ENCODE peak calls at places on chromosome 22, in eight cellular contexts. One of them, this sample, is unnamed.

GRCh38 chr22:19767427-19768380 is 7.1 kb downstream of the TBX1 start:
- DNase-seq in testis: no peak
- DNase-seq in OCI-LY7: no peak
- DNase-seq in upper lobe of right lung: no peak
- DNase-seq in heart right ventricle: peak; percentile 24
- DNase-seq in CD8-positive, alpha-beta T cell: no peak
- DNase-seq in right cardiac atrium: peak; percentile 77
- DNase-seq in breast epithelium: no peak
- DNase-seq in this sample: no peak

GRCh38 chr22:22684605-22685561 is 40.5 kb downstream of the GGTLC2 start:
- DNase-seq in OCI-LY7: peak; percentile 86
- DNase-seq in right cardiac atrium: no peak
- DNase-seq in upper lobe of right lung: no peak
- DNase-seq in breast epithelium: no peak
- DNase-seq in testis: peak; percentile 28
- DNase-seq in heart right ventricle: no peak
- DNase-seq in CD8-positive, alpha-beta T cell: no peak
- DNase-seq in this sample: no peak

GRCh38 chr22:50581031-50581949 is 1.4 kb downstream of the CHKB start:
- DNase-seq in CD8-positive, alpha-beta T cell: no peak
- DNase-seq in breast epithelium: no peak
- DNase-seq in upper lobe of right lung: peak; percentile 64
- DNase-seq in right cardiac atrium: no peak
- DNase-seq in testis: no peak
- DNase-seq in OCI-LY7: no peak
- DNase-seq in heart right ventricle: no peak
- DNase-seq in this sample: no peak

GRCh38 chr22:27438271-27438980 is 363.1 kb downstream of the MN1 start:
- DNase-seq in CD8-positive, alpha-beta T cell: no peak
- DNase-seq in breast epithelium: no peak
- DNase-seq in upper lobe of right lung: no peak
- DNase-seq in heart right ventricle: no peak
- DNase-seq in testis: peak; percentile 41
- DNase-seq in right cardiac atrium: peak; percentile 79
- DNase-seq in OCI-LY7: no peak
- DNase-seq in this sample: no peak

GRCh38 chr22:20965888-20966855 is 883 bp upstream of the AIFM3 start:
- DNase-seq in right cardiac atrium: peak; percentile 44
- DNase-seq in testis: no peak
- DNase-seq in heart right ventricle: no peak
- DNase-seq in breast epithelium: no peak
- DNase-seq in upper lobe of right lung: no peak
- DNase-seq in CD8-positive, alpha-beta T cell: no peak
- DNase-seq in OCI-LY7: no peak
- DNase-seq in this sample: no peak

GRCh38 chr22:47397673-47398072 is 635.2 kb downstream of the TBC1D22A start:
- DNase-seq in heart right ventricle: no peak
- DNase-seq in upper lobe of right lung: peak; percentile 41
- DNase-seq in breast epithelium: peak; percentile 31
- DNase-seq in right cardiac atrium: no peak
- DNase-seq in CD8-positive, alpha-beta T cell: no peak
- DNase-seq in OCI-LY7: no peak
- DNase-seq in testis: no peak
- DNase-seq in this sample: no peak

GRCh38 chr22:27879923-27880322 is 39.1 kb downstream of the PITPNB start:
- DNase-seq in breast epithelium: no peak
- DNase-seq in OCI-LY7: peak; percentile 53
- DNase-seq in testis: no peak
- DNase-seq in heart right ventricle: no peak
- DNase-seq in right cardiac atrium: no peak
- DNase-seq in upper lobe of right lung: no peak
- DNase-seq in CD8-positive, alpha-beta T cell: no peak
- DNase-seq in this sample: no peak

GRCh38 chr22:28955817-28956216 is 72.4 kb downstream of the ZNRF3 start:
- DNase-seq in OCI-LY7: peak; percentile 65
- DNase-seq in heart right ventricle: no peak
- DNase-seq in CD8-positive, alpha-beta T cell: peak; percentile 71
- DNase-seq in breast epithelium: no peak
- DNase-seq in upper lobe of right lung: no peak
- DNase-seq in right cardiac atrium: no peak
- DNase-seq in testis: no peak
- DNase-seq in this sample: no peak

GRCh38 chr22:33921576-33922181 is 1.4 kb upstream of the LARGE1 start:
- DNase-seq in testis: peak; percentile 79
- DNase-seq in CD8-positive, alpha-beta T cell: peak; percentile 16
- DNase-seq in right cardiac atrium: peak; percentile 85
- DNase-seq in breast epithelium: peak; percentile 59
- DNase-seq in OCI-LY7: peak; percentile 75
- DNase-seq in heart right ventricle: peak; percentile 62
- DNase-seq in upper lobe of right lung: peak; percentile 77
- DNase-seq in this sample: no peak

GRCh38 chr22:33271390-33272161 is 213.4 kb upstream of the SYN3 start:
- DNase-seq in upper lobe of right lung: no peak
- DNase-seq in testis: peak; percentile 42
- DNase-seq in heart right ventricle: peak; percentile 62
- DNase-seq in OCI-LY7: peak; percentile 99
- DNase-seq in CD8-positive, alpha-beta T cell: no peak
- DNase-seq in right cardiac atrium: peak; percentile 90
- DNase-seq in breast epithelium: peak; percentile 65
- DNase-seq in this sample: peak; percentile 71

GRCh38 chr22:49102367-49102766 is 725.3 kb downstream of the BRD1 start:
- DNase-seq in OCI-LY7: no peak
- DNase-seq in testis: no peak
- DNase-seq in right cardiac atrium: no peak
- DNase-seq in heart right ventricle: no peak
- DNase-seq in upper lobe of right lung: peak; percentile 40
- DNase-seq in CD8-positive, alpha-beta T cell: no peak
- DNase-seq in breast epithelium: no peak
- DNase-seq in this sample: no peak

GRCh38 chr22:35629406-35630234 is 12.5 kb upstream of the MB start:
- DNase-seq in right cardiac atrium: peak; percentile 77
- DNase-seq in OCI-LY7: peak; percentile 34
- DNase-seq in breast epithelium: peak; percentile 70
- DNase-seq in heart right ventricle: peak; percentile 51
- DNase-seq in upper lobe of right lung: peak; percentile 66
- DNase-seq in CD8-positive, alpha-beta T cell: peak; percentile 46
- DNase-seq in testis: peak; percentile 49
- DNase-seq in this sample: no peak

GRCh38 chr22:27220349-27220748 is 563.0 kb downstream of the MIAT start:
- DNase-seq in right cardiac atrium: no peak
- DNase-seq in testis: no peak
- DNase-seq in breast epithelium: no peak
- DNase-seq in heart right ventricle: no peak
- DNase-seq in OCI-LY7: no peak
- DNase-seq in CD8-positive, alpha-beta T cell: no peak
- DNase-seq in upper lobe of right lung: no peak
- DNase-seq in this sample: no peak

GRCh38 chr22:22992474-22992873 is 77.8 kb upstream of the GNAZ start:
- DNase-seq in CD8-positive, alpha-beta T cell: no peak
- DNase-seq in heart right ventricle: no peak
- DNase-seq in OCI-LY7: no peak
- DNase-seq in upper lobe of right lung: no peak
- DNase-seq in testis: no peak
- DNase-seq in right cardiac atrium: no peak
- DNase-seq in breast epithelium: no peak
- DNase-seq in this sample: no peak

GRCh38 chr22:46267431-46268279 is at the start of gene TTC38:
- DNase-seq in testis: peak; percentile 93
- DNase-seq in OCI-LY7: no peak
- DNase-seq in upper lobe of right lung: peak; percentile 96
- DNase-seq in CD8-positive, alpha-beta T cell: peak; percentile 48
- DNase-seq in heart right ventricle: peak; percentile 96
- DNase-seq in right cardiac atrium: peak; percentile 98
- DNase-seq in breast epithelium: peak; percentile 92
- DNase-seq in this sample: peak; percentile 74

GRCh38 chr22:50585781-50586180 is 3.1 kb upstream of the CHKB start:
- DNase-seq in CD8-positive, alpha-beta T cell: no peak
- DNase-seq in OCI-LY7: no peak
- DNase-seq in testis: no peak
- DNase-seq in upper lobe of right lung: peak; percentile 23
- DNase-seq in heart right ventricle: no peak
- DNase-seq in breast epithelium: no peak
- DNase-seq in right cardiac atrium: peak; percentile 22
- DNase-seq in this sample: no peak

GRCh38 chr22:43532301-43533050 is 120.7 kb downstream of the MPPED1 start:
- DNase-seq in upper lobe of right lung: no peak
- DNase-seq in right cardiac atrium: no peak
- DNase-seq in testis: no peak
- DNase-seq in breast epithelium: no peak
- DNase-seq in CD8-positive, alpha-beta T cell: no peak
- DNase-seq in OCI-LY7: no peak
- DNase-seq in heart right ventricle: no peak
- DNase-seq in this sample: no peak

GRCh38 chr22:49779853-49780271 is 47.8 kb downstream of the BRD1 start:
- DNase-seq in upper lobe of right lung: no peak
- DNase-seq in CD8-positive, alpha-beta T cell: no peak
- DNase-seq in right cardiac atrium: no peak
- DNase-seq in testis: peak; percentile 28
- DNase-seq in OCI-LY7: no peak
- DNase-seq in heart right ventricle: no peak
- DNase-seq in breast epithelium: no peak
- DNase-seq in this sample: no peak

GRCh38 chr22:50298937-50299656 is 8.3 kb downstream of the PLXNB2 start:
- DNase-seq in testis: no peak
- DNase-seq in heart right ventricle: peak; percentile 34
- DNase-seq in CD8-positive, alpha-beta T cell: no peak
- DNase-seq in upper lobe of right lung: no peak
- DNase-seq in OCI-LY7: no peak
- DNase-seq in breast epithelium: no peak
- DNase-seq in right cardiac atrium: peak; percentile 81
- DNase-seq in this sample: no peak

GRCh38 chr22:50544746-50545253 is 899 bp upstream of the KLHDC7B start:
- DNase-seq in OCI-LY7: peak; percentile 56
- DNase-seq in right cardiac atrium: peak; percentile 61
- DNase-seq in CD8-positive, alpha-beta T cell: peak; percentile 37
- DNase-seq in upper lobe of right lung: peak; percentile 86
- DNase-seq in heart right ventricle: no peak
- DNase-seq in testis: no peak
- DNase-seq in breast epithelium: no peak
- DNase-seq in this sample: no peak

GRCh38 chr22:45240137-45240809 is 421 bp downstream of the KIAA0930 start:
- DNase-seq in OCI-LY7: peak; percentile 41
- DNase-seq in breast epithelium: no peak
- DNase-seq in CD8-positive, alpha-beta T cell: peak; percentile 33
- DNase-seq in right cardiac atrium: peak; percentile 72
- DNase-seq in heart right ventricle: no peak
- DNase-seq in testis: no peak
- DNase-seq in upper lobe of right lung: peak; percentile 80
- DNase-seq in this sample: no peak

GRCh38 chr22:46934746-46935491 is 172.5 kb downstream of the TBC1D22A start:
- DNase-seq in right cardiac atrium: no peak
- DNase-seq in OCI-LY7: no peak
- DNase-seq in upper lobe of right lung: no peak
- DNase-seq in testis: no peak
- DNase-seq in breast epithelium: no peak
- DNase-seq in heart right ventricle: no peak
- DNase-seq in CD8-positive, alpha-beta T cell: no peak
- DNase-seq in this sample: no peak

GRCh38 chr22:29716814-29717213 is 3.0 kb upstream of the CABP7 start:
- DNase-seq in right cardiac atrium: peak; percentile 86
- DNase-seq in CD8-positive, alpha-beta T cell: no peak
- DNase-seq in heart right ventricle: peak; percentile 56
- DNase-seq in breast epithelium: no peak
- DNase-seq in upper lobe of right lung: no peak
- DNase-seq in testis: peak; percentile 76
- DNase-seq in OCI-LY7: peak; percentile 42
- DNase-seq in this sample: no peak

GRCh38 chr22:36147196-36147788 is 13.3 kb downstream of the APOL3 start:
- DNase-seq in testis: no peak
- DNase-seq in heart right ventricle: no peak
- DNase-seq in OCI-LY7: no peak
- DNase-seq in CD8-positive, alpha-beta T cell: no peak
- DNase-seq in breast epithelium: no peak
- DNase-seq in right cardiac atrium: no peak
- DNase-seq in upper lobe of right lung: no peak
- DNase-seq in this sample: no peak

GRCh38 chr22:47049078-47049609 is 286.7 kb downstream of the TBC1D22A start:
- DNase-seq in right cardiac atrium: no peak
- DNase-seq in CD8-positive, alpha-beta T cell: no peak
- DNase-seq in testis: no peak
- DNase-seq in breast epithelium: no peak
- DNase-seq in OCI-LY7: no peak
- DNase-seq in upper lobe of right lung: peak; percentile 40
- DNase-seq in heart right ventricle: no peak
- DNase-seq in this sample: no peak

DNA sequence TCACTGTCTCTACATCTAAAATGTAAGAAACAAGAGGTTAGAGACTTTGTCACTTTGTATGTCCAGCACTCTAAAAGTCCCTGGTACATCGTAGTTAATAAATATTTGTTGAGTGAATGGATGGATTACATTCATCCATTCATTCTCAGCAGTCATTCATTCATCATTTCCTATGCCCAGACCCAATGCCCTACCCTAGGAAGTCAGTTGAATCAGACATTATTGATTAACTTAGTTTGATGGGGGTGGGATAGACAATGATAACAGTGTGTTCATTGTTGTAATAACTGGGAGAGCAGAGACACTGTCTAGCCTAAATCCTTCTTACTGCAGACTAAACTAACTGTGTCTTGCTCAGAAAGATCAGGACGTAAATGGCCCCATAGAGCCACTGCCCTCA is 1.2 kb upstream of the CENPM start:
- DNase-seq in OCI-LY7: no peak
- DNase-seq in breast epithelium: no peak
- DNase-seq in CD8-positive, alpha-beta T cell: no peak
- DNase-seq in heart right ventricle: no peak
- DNase-seq in upper lobe of right lung: no peak
- DNase-seq in right cardiac atrium: no peak
- DNase-seq in testis: no peak
- DNase-seq in this sample: no peak
- H3K4me3 ChIP-seq in OCI-LY7: peak overlapping the region; percentile 94
- H3K4me3 ChIP-seq in breast epithelium: no peak overlapping the region
- H3K4me3 ChIP-seq in CD8-positive, alpha-beta T cell: no peak overlapping the region
- H3K4me3 ChIP-seq in heart right ventricle: no peak overlapping the region
- H3K4me3 ChIP-seq in upper lobe of right lung: no peak overlapping the region
- H3K4me3 ChIP-seq in right cardiac atrium: no peak overlapping the region
- H3K4me3 ChIP-seq in testis: no peak overlapping the region
- H3K4me3 ChIP-seq in this sample: no peak overlapping the region

GRCh38 chr22:17398159-17398558 is 28.9 kb downstream of the CECR2 start:
- DNase-seq in breast epithelium: no peak
- DNase-seq in CD8-positive, alpha-beta T cell: no peak
- DNase-seq in testis: no peak
- DNase-seq in OCI-LY7: no peak
- DNase-seq in heart right ventricle: no peak
- DNase-seq in upper lobe of right lung: no peak
- DNase-seq in right cardiac atrium: no peak
- DNase-seq in this sample: no peak
- H3K4me3 ChIP-seq in breast epithelium: no peak overlapping the region
- H3K4me3 ChIP-seq in CD8-positive, alpha-beta T cell: no peak overlapping the region
- H3K4me3 ChIP-seq in testis: no peak overlapping the region
- H3K4me3 ChIP-seq in OCI-LY7: no peak overlapping the region
- H3K4me3 ChIP-seq in heart right ventricle: no peak overlapping the region
- H3K4me3 ChIP-seq in upper lobe of right lung: no peak overlapping the region
- H3K4me3 ChIP-seq in right cardiac atrium: no peak overlapping the region
- H3K4me3 ChIP-seq in this sample: no peak overlapping the region

GRCh38 chr22:39244073-39244495 is 698 bp downstream of the PDGFB start:
- DNase-seq in heart right ventricle: no peak
- DNase-seq in breast epithelium: no peak
- DNase-seq in upper lobe of right lung: no peak
- DNase-seq in right cardiac atrium: no peak
- DNase-seq in CD8-positive, alpha-beta T cell: peak; percentile 14
- DNase-seq in OCI-LY7: no peak
- DNase-seq in testis: no peak
- DNase-seq in this sample: no peak
- H3K4me3 ChIP-seq in heart right ventricle: peak overlapping the region; percentile 79
- H3K4me3 ChIP-seq in breast epithelium: peak overlapping the region; percentile 80
- H3K4me3 ChIP-seq in upper lobe of right lung: peak overlapping the region; percentile 58
- H3K4me3 ChIP-seq in right cardiac atrium: peak overlapping the region; percentile 88
- H3K4me3 ChIP-seq in CD8-positive, alpha-beta T cell: peak overlapping the region; percentile 48
- H3K4me3 ChIP-seq in OCI-LY7: no peak overlapping the region
- H3K4me3 ChIP-seq in testis: peak overlapping the region; percentile 55
- H3K4me3 ChIP-seq in this sample: peak overlapping the region; percentile 69

GRCh38 chr22:38456272-38456837 is 1.4 kb upstream of the KCNJ4 start:
- DNase-seq in heart right ventricle: no peak
- DNase-seq in CD8-positive, alpha-beta T cell: no peak
- DNase-seq in right cardiac atrium: no peak
- DNase-seq in OCI-LY7: no peak
- DNase-seq in upper lobe of right lung: no peak
- DNase-seq in testis: no peak
- DNase-seq in breast epithelium: no peak
- DNase-seq in this sample: no peak
- H3K4me3 ChIP-seq in heart right ventricle: no peak overlapping the region
- H3K4me3 ChIP-seq in CD8-positive, alpha-beta T cell: no peak overlapping the region
- H3K4me3 ChIP-seq in right cardiac atrium: no peak overlapping the region
- H3K4me3 ChIP-seq in OCI-LY7: peak overlapping the region; percentile 59
- H3K4me3 ChIP-seq in upper lobe of right lung: no peak overlapping the region
- H3K4me3 ChIP-seq in testis: peak overlapping the region; percentile 20
- H3K4me3 ChIP-seq in breast epithelium: peak overlapping the region; percentile 77
- H3K4me3 ChIP-seq in this sample: no peak overlapping the region

This sample was measured in LNCaP clone FGC.